ENCODE peak calls at places on chromosome 20, in four cellular contexts. K, C, M and S are unnamed samples. For H3K9me1, the result is how much of the 10 kb centered on the place peaks cover.

GRCh38 chr20:50534567-50534966 is 24.4 kb downstream of the PTPN1 start:
- DNase-seq in C (no peak), K (peak), M (no peak), S (no peak)

GRCh38 chr20:33532753-33533459 is 43.0 kb downstream of the CBFA2T2 start:
- DNase-seq in C (no peak), M (no peak), K (peak), S (no peak)

GRCh38 chr20:1426231-1426849 is 33.5 kb upstream of the FKBP1A start:
- DNase-seq in K (no peak), M (no peak), C (no peak), S (no peak)

GRCh38 chr20:25233016-25233772 is 14.7 kb upstream of the PYGB start:
- DNase-seq in C (peak), K (peak), M (no peak), S (no peak)

GRCh38 chr20:44692932-44693476 is 22.2 kb upstream of the CCN5 start:
- DNase-seq in K (peak), C (peak), M (no peak), S (no peak)

GRCh38 chr20:47191074-47191673 is 165.3 kb downstream of the ZMYND8 start:
- DNase-seq in M (no peak), K (peak), C (no peak), S (peak)

GRCh38 chr20:21808863-21809664 is 103.6 kb downstream of the PAX1 start:
- DNase-seq in C (no peak), K (no peak), M (peak), S (no peak)

GRCh38 chr20:51460163-51460562 is 82.4 kb downstream of the NFATC2 start:
- DNase-seq in M (no peak), K (no peak), C (no peak), S (no peak)

GRCh38 chr20:32050851-32051556 is 1.0 kb upstream of the HCK start:
- DNase-seq in K (no peak), M (no peak), C (no peak), S (no peak)

GRCh38 chr20:32626859-32627636 is 41.9 kb upstream of the NOL4L start:
- DNase-seq in C (no peak), K (no peak), M (no peak), S (no peak)

GRCh38 chr20:34538671-34539123 is 19.8 kb upstream of the MAP1LC3A start:
- DNase-seq in C (peak), M (peak), K (peak), S (no peak)

GRCh38 chr20:39600156-39600555 is 638.0 kb downstream of the DHX35 start:
- DNase-seq in K (no peak), C (no peak), M (no peak), S (no peak)

GRCh38 chr20:35616465-35617396 is 1.1 kb downstream of the SPAG4 start:
- DNase-seq in C (peak), K (peak), M (peak), S (peak)

GRCh38 chr20:39967806-39968205 is 721.2 kb downstream of the MAFB start:
- DNase-seq in K (no peak), M (no peak), C (no peak), S (no peak)

GRCh38 chr20:31669876-31670275 is 32.2 kb downstream of the COX4I2 start:
- DNase-seq in C (no peak), K (peak), M (no peak), S (no peak)

GRCh38 chr20:35978041-35978513 is 9.7 kb downstream of the CNBD2 start:
- DNase-seq in K (peak), M (no peak), C (no peak), S (no peak)

GRCh38 chr20:60718743-60719142 is 533.3 kb upstream of the CDH4 start:
- DNase-seq in K (no peak), M (peak), C (no peak), S (no peak)

GRCh38 chr20:36210561-36210960 is 25.7 kb upstream of the AAR2 start:
- DNase-seq in C (no peak), K (no peak), M (no peak), S (no peak)

GRCh38 chr20:50982372-50982771 is 23.8 kb downstream of the MOCS3 start:
- DNase-seq in M (no peak), K (peak), C (no peak), S (peak)

GRCh38 chr20:2162823-2163166 is 61.2 kb downstream of the STK35 start:
- DNase-seq in M (no peak), K (no peak), C (no peak), S (no peak)

GRCh38 chr20:2520617-2521016 is 11.9 kb upstream of the ZNF343 start:
- DNase-seq in M (no peak), K (no peak), C (no peak), S (no peak)

GRCh38 chr20:44582321-44583025 is at the start of gene PKIG:
- DNase-seq in M (no peak), K (peak), C (peak), S (no peak)

GRCh38 chr20:22630698-22631097 is 46.3 kb upstream of the FOXA2 start:
- DNase-seq in M (no peak), C (no peak), K (no peak), S (no peak)

GRCh38 chr20:1345030-1345755 is 16.3 kb upstream of the SDCBP2 start:
- DNase-seq in M (no peak), C (no peak), K (no peak), S (no peak)

GRCh38 chr20:24462461-24463010 is 6.9 kb upstream of the SYNDIG1 start:
- DNase-seq in C (no peak), M (no peak), K (no peak), S (no peak)

GRCh38 chr20:48175261-48175660 is 390.0 kb upstream of the SULF2 start:
- DNase-seq in M (no peak), C (no peak), K (no peak), S (no peak)

GRCh38 chr20:55054443-55054842 is 579.0 kb downstream of the DOK5 start:
- DNase-seq in M (no peak), K (no peak), C (no peak), S (peak)

GRCh38 chr20:54405540-54405939 is 69.9 kb upstream of the DOK5 start:
- DNase-seq in C (no peak), M (no peak), K (no peak), S (no peak)

GRCh38 chr20:31517373-31517772 is 3.1 kb downstream of the HM13 start:
- DNase-seq in M (peak), K (peak), C (peak), S (no peak)

GRCh38 chr20:2742934-2743559 is 50.5 kb downstream of the EBF4 start:
- DNase-seq in M (peak), K (peak), C (peak), S (peak)

GRCh38 chr20:18722381-18722780 is 91.2 kb upstream of the SCP2D1 start:
- DNase-seq in M (no peak), C (no peak), K (peak), S (peak)

GRCh38 chr20:17912916-17913315 is 55.7 kb downstream of the SNX5 start:
- DNase-seq in M (no peak), C (no peak), K (peak), S (no peak)

DNA sequence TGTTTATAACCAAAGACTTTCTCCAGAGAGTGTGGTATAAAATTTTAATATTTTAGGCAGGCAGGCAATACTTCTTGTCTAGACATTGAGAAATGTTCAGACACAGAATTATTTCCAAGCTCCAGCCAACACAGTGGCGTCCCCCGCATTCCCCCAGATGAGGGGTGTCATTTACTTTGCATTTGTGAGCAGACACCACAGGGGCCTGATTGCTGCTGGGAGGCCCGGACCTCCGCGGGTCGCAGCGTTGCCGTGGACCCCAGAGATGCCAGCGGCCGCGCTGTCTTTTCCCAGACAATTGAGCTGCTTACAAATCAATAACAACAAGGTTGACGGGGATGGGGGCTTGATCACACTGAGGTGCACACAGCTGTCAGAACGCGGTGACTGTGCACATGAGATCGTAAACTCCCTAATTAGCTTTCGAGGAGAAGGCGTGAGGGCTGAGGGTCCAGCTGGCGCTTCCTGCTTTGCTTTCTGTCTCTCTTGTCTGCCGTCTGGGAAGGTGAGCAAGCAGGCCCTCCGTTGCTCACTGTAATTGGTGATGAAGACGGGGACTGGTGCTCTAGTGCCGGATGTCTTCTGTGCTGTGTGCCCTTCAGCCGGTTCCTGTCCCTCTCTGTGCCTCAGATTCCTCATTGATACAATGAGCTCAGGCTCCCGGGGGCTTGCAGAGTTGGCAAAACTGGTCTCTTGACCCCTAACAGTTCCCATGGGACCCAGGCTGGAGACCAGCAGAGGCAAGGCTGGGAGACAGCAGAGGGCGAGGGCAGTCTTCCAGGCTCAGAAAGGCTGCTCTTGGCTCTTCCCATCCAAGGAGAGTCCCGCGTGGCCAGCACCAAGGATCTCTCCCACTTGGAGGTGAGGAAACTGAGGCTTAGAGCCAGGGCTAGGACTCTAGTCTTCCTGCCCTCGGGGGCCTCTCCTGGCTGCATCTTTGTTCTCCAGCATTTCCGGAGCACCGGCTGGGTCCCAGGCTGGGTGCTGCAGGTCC is 125.9 kb upstream of the PMEPA1 start:
- DNase-seq in C (no peak), K (no peak), M (no peak), S (no peak)
- H2AFZ ChIP-seq in C (no peak), K (no peak), M (no peak), S (no peak)

DNA sequence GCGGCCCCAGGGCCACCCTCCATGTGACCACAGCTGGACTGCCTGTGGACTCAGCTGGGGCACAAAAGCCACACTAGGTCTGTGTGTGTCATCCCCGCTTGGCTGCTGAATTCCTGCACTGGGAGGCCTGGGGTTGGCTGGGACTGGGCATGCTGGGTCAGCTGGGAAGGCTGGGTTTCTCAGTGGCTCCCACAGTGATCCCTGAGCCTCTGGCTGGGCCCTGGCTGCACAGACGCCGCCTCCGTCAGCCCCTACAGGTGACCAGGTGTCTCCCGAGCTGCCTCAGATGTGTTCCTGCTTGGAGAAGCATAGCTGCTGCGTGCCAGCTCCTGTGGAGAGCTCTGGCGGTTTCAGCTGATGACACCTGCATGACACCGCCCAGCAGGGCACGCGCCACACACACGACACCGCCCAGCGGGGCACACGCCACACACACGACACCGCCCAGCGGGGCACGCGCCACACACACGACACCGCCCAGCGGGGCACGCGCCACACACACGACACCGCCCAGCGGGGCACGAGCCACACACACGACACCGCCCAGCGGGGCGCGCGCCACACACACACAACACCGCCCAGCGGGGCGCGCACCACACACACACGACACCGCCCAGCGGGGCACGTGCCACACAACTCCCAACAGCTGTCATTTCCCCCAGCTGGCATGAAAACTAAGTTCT is 88.9 kb downstream of the TAF4 start:
- DNase-seq in C (no peak), M (no peak), K (no peak), S (no peak)
- H3K9me1 ChIP-seq in C (under half), M (under half), K (under half), S (under half)

DNA sequence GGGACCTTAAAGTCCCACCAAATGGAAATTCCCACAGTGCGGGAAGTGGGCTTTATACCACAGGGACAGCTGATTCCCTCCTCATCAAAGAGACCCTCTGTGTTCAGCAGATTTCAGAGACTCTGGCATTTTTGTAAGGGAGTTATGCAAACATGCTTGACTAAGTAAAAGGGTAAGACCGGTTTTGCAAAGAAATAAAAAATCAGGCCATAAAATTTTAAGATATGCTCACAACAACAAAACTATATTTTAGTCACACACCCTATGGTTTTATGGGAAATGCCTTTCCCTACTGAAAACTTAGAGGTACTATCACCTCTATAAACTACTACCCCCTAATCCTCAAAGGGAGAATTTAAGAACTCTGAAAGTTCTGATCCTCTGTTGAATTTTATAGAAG is 45.3 kb upstream of the SPTLC3 start:
- DNase-seq in M (no peak), K (no peak), C (no peak), S (no peak)
- H2AFZ ChIP-seq in M (no peak), K (no peak), C (no peak), S (no peak)

GRCh38 chr20:11057624-11058023 is 383.8 kb upstream of the JAG1 start:
- DNase-seq in M (no peak), C (peak), K (peak), S (no peak)
- H3K9me1 ChIP-seq in M (under half), C (under half), K (under half), S (under half)

GRCh38 chr20:53245581-53245980 is 273.4 kb downstream of the TSHZ2 start:
- DNase-seq in C (no peak), K (no peak), M (no peak), S (no peak)
- H2AFZ ChIP-seq in C (no peak), K (no peak), M (no peak), S (no peak)

DNA sequence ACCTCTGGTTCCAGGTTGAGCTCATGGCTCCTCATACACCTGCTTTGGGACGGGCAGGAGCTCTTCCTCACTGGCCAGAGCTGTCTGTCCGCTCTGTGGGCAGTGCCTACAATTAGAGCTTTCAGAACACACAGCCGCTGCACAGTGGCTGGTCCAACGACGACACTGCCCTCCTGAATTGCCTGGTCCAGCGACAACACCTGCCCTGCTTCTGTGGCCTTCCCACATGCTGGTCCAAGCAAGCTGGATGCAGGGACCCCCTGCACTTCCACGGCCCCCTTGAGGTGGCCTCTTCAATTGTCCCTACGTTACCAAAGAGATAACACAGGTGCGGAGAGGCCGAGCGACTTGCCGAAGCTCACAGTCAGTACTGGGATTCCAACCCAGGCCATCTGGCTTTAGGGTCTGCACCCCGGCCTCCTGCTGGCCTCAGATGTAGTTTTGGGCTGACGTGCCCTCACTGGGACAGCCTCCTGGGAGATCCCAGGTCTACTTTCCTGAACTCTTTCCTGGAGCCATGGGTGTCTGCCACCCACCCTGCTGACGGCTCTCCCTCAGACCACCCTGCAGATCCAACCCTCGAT is 1.4 kb upstream of the CHRNA4 start:
- DNase-seq in K (no peak), C (no peak), M (no peak), S (no peak)
- H3K9me1 ChIP-seq in K (under half), C (under half), M (under half), S (under half)

DNA sequence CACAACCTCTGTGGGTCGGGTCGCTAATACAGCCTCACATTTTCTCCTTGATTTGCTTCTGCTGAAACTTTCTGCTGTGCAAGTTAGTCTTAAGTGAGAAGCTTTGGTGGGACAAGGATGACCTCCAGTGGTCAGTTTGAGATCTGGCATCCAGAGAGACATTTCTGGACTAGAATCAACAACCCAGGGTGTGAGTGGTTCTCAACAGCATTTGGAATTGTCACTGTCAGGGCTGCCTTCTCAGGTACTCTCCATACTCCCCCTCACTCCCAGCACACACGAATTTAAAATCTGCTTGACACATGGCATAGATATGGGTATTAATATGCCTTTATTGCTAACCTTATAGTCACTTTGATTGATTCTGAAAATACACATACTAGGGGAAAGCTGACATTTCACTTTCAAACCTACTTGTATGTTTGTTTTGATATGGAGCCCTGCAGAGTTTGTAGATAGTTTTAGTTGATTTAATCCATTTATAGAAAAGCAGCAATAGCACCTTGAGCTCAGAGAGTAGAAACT is 13.2 kb downstream of the OTOR start:
- DNase-seq in C (peak), K (peak), M (peak), S (peak)
- H2AFZ ChIP-seq in C (no peak), K (peak), M (no peak), S (no peak)

GRCh38 chr20:37796733-37797132 is 102.9 kb downstream of the CTNNBL1 start:
- DNase-seq in K (no peak), M (no peak), C (no peak), S (no peak)

GRCh38 chr20:37798312-37798711 is 104.5 kb downstream of the CTNNBL1 start:
- DNase-seq in M (no peak), C (no peak), K (no peak), S (no peak)

GRCh38 chr20:37800618-37801017 is 102.3 kb upstream of the VSTM2L start:
- DNase-seq in M (no peak), C (no peak), K (no peak), S (no peak)

GRCh38 chr20:37796121-37796520 is 102.3 kb downstream of the CTNNBL1 start:
- DNase-seq in M (no peak), K (no peak), C (no peak), S (no peak)

DNA sequence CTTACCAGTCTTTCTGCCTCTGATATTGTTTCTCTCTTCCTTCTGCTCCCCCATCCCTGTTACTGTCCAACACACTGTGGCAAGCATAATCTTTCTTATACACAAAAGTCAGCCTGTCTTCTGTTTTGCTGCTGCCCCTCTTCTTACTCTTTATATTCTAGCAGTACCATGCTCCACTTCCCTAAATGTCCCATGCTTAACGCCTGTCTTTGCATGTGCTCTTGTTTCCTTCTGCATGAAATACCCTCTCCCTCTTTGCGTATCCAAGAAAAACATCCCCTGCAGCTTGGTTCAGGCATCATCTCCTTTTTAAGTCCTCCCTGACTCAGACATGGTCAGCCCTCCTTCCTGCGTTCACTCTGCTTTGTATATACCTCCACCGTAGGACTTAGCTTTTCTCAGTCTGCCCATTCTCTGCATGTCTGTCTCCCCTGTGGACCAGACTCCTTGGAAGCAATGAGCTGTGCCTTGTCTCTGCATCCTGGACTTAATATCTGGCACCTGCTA is 103.9 kb downstream of the CTNNBL1 start:
- DNase-seq in C (no peak), K (no peak), M (no peak), S (no peak)
- H3K9me1 ChIP-seq in C (under half), K (under half), M (under half), S (under half)